ENCODE peak calls at places on chromosomes 4 and X, in four cellular contexts. One of them, this sample, is unnamed. For H3K4me1, the result is how much of the 10 kb centered on the place peaks cover.

GRCh38 chrX:103817502-103817901 is 14.6 kb downstream of the RAB9B start:
- DNase-seq in neuronal stem cell: peak
- DNase-seq in right cardiac atrium: no peak
- DNase-seq in tibial artery: no peak
- DNase-seq in this sample: no peak

GRCh38 chrX:154411981-154412340 is 622 bp downstream of the TAFAZZIN start:
- DNase-seq in right cardiac atrium: peak
- DNase-seq in tibial artery: peak
- DNase-seq in neuronal stem cell: no peak
- DNase-seq in this sample: peak

GRCh38 chr4:40160258-40160657 is 36.6 kb upstream of the RHOH start:
- DNase-seq in right cardiac atrium: no peak
- DNase-seq in tibial artery: no peak
- DNase-seq in neuronal stem cell: no peak
- DNase-seq in this sample: no peak

GRCh38 chr4:97074531-97074930 is 1068.7 kb downstream of the STPG2 start:
- DNase-seq in right cardiac atrium: no peak
- DNase-seq in neuronal stem cell: no peak
- DNase-seq in tibial artery: no peak
- DNase-seq in this sample: no peak

GRCh38 chrX:132388371-132388770 is 100.5 kb downstream of the MBNL3 start:
- DNase-seq in right cardiac atrium: no peak
- DNase-seq in neuronal stem cell: no peak
- DNase-seq in tibial artery: no peak
- DNase-seq in this sample: no peak

GRCh38 chr4:71304289-71304850 is 34.5 kb upstream of the SLC4A4 start:
- DNase-seq in tibial artery: no peak
- DNase-seq in right cardiac atrium: no peak
- DNase-seq in neuronal stem cell: no peak
- DNase-seq in this sample: no peak

GRCh38 chrX:14095702-14096101 is 66.0 kb upstream of the GEMIN8 start:
- DNase-seq in right cardiac atrium: peak
- DNase-seq in tibial artery: peak
- DNase-seq in neuronal stem cell: peak
- DNase-seq in this sample: peak

GRCh38 chr4:79042079-79042674 is 102.9 kb upstream of the PAQR3 start:
- DNase-seq in right cardiac atrium: no peak
- DNase-seq in tibial artery: no peak
- DNase-seq in neuronal stem cell: peak
- DNase-seq in this sample: no peak

GRCh38 chr4:33959519-33959918 is 2284.8 kb downstream of the ARAP2 start:
- DNase-seq in tibial artery: no peak
- DNase-seq in neuronal stem cell: no peak
- DNase-seq in right cardiac atrium: no peak
- DNase-seq in this sample: no peak

GRCh38 chrX:20374866-20375530 is 108.3 kb upstream of the RPS6KA3 start:
- DNase-seq in right cardiac atrium: no peak
- DNase-seq in tibial artery: no peak
- DNase-seq in neuronal stem cell: no peak
- DNase-seq in this sample: no peak

GRCh38 chrX:135489542-135489941 is 30.9 kb upstream of the INTS6L start:
- DNase-seq in tibial artery: no peak
- DNase-seq in neuronal stem cell: no peak
- DNase-seq in right cardiac atrium: no peak
- DNase-seq in this sample: no peak

GRCh38 chr4:148737071-148737470 is 294.9 kb upstream of the NR3C2 start:
- DNase-seq in right cardiac atrium: no peak
- DNase-seq in neuronal stem cell: no peak
- DNase-seq in tibial artery: no peak
- DNase-seq in this sample: no peak

GRCh38 chr4:185881427-185881826 is 69.4 kb upstream of the SORBS2 start:
- DNase-seq in neuronal stem cell: no peak
- DNase-seq in tibial artery: no peak
- DNase-seq in right cardiac atrium: no peak
- DNase-seq in this sample: no peak

GRCh38 chrX:119682019-119682989 is 10.7 kb downstream of the SEPTIN6 start:
- DNase-seq in right cardiac atrium: no peak
- DNase-seq in neuronal stem cell: no peak
- DNase-seq in tibial artery: no peak
- DNase-seq in this sample: no peak

GRCh38 chr4:118992149-118992548 is 103.5 kb downstream of the SYNPO2 start:
- DNase-seq in neuronal stem cell: no peak
- DNase-seq in tibial artery: no peak
- DNase-seq in right cardiac atrium: no peak
- DNase-seq in this sample: no peak

GRCh38 chr4:107037188-107037587 is 1.1 kb upstream of the DKK2 start:
- DNase-seq in neuronal stem cell: peak
- DNase-seq in right cardiac atrium: peak
- DNase-seq in tibial artery: peak
- DNase-seq in this sample: no peak

GRCh38 chr4:47002593-47002992 is 9.2 kb upstream of the GABRA4 start:
- DNase-seq in right cardiac atrium: no peak
- DNase-seq in tibial artery: no peak
- DNase-seq in neuronal stem cell: no peak
- DNase-seq in this sample: no peak

GRCh38 chr4:81919238-81919637 is 447.5 kb upstream of the RASGEF1B start:
- DNase-seq in tibial artery: no peak
- DNase-seq in neuronal stem cell: no peak
- DNase-seq in right cardiac atrium: no peak
- DNase-seq in this sample: no peak

GRCh38 chr4:110902500-110902899 is 279.6 kb upstream of the PITX2 start:
- DNase-seq in neuronal stem cell: no peak
- DNase-seq in tibial artery: no peak
- DNase-seq in right cardiac atrium: no peak
- DNase-seq in this sample: no peak

GRCh38 chr4:177699365-177700213 is 257.4 kb upstream of the AGA start:
- DNase-seq in tibial artery: no peak
- DNase-seq in neuronal stem cell: no peak
- DNase-seq in right cardiac atrium: no peak
- DNase-seq in this sample: no peak

GRCh38 chr4:7907142-7907541 is 32.5 kb downstream of the AFAP1 start:
- DNase-seq in right cardiac atrium: no peak
- DNase-seq in tibial artery: no peak
- DNase-seq in neuronal stem cell: no peak
- DNase-seq in this sample: no peak

GRCh38 chrX:110143454-110144210 is 140.7 kb downstream of the TMEM164 start:
- DNase-seq in tibial artery: peak
- DNase-seq in right cardiac atrium: peak
- DNase-seq in neuronal stem cell: no peak
- DNase-seq in this sample: no peak
- H3K27ac ChIP-seq in tibial artery: peak
- H3K27ac ChIP-seq in right cardiac atrium: peak
- H3K27ac ChIP-seq in neuronal stem cell: no peak
- H3K27ac ChIP-seq in this sample: peak

GRCh38 chr4:10090467-10091250 is 25.9 kb downstream of the WDR1 start:
- DNase-seq in right cardiac atrium: peak
- DNase-seq in neuronal stem cell: no peak
- DNase-seq in tibial artery: no peak
- DNase-seq in this sample: no peak
- H3K4me1 ChIP-seq in right cardiac atrium: under half
- H3K4me1 ChIP-seq in neuronal stem cell: under half
- H3K4me1 ChIP-seq in tibial artery: under half
- H3K4me1 ChIP-seq in this sample: under half

DNA sequence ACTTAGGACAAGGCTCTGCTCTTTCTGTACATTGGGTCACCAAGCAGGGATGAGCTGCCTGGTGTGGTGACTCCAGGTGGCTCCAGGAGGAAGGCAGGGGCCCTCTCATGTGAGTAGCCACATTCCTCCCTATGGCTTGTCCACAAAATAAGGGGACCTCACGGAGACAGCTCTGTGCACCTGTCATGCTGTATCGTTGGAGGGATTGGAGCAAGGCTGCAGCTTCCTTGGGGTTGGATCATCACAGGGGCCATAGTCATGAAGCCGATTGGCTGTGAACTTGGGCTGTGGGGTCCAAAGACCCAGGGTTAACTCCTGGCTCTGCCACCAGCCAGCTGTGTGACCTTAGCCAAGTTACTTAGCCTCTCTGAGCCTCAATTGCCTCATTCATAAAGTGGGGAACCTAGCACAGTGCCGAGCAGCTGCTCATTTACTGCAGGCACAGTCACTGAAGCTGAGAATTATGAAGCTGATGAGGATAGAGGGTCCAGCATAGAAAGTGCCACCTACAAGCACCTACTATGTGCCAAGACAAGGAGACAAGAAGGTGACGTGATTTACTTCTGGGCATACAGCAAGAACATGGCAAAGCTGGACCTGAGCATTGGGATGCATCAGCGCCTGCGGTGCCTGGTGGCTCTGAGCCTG is 11.8 kb upstream of the KIAA0232 start:
- DNase-seq in right cardiac atrium: no peak
- DNase-seq in neuronal stem cell: no peak
- DNase-seq in tibial artery: no peak
- DNase-seq in this sample: no peak
- H3K27ac ChIP-seq in right cardiac atrium: peak
- H3K27ac ChIP-seq in neuronal stem cell: no peak
- H3K27ac ChIP-seq in tibial artery: peak
- H3K27ac ChIP-seq in this sample: no peak

GRCh38 chr4:2484993-2485392 is 16.1 kb downstream of the RNF4 start:
- DNase-seq in neuronal stem cell: no peak
- DNase-seq in right cardiac atrium: peak
- DNase-seq in tibial artery: peak
- DNase-seq in this sample: peak

GRCh38 chr4:2489081-2489805 is 20.3 kb downstream of the RNF4 start:
- DNase-seq in right cardiac atrium: no peak
- DNase-seq in neuronal stem cell: no peak
- DNase-seq in tibial artery: no peak
- DNase-seq in this sample: no peak

GRCh38 chr4:2489841-2490552 is 21.1 kb downstream of the RNF4 start:
- DNase-seq in tibial artery: no peak
- DNase-seq in neuronal stem cell: no peak
- DNase-seq in right cardiac atrium: no peak
- DNase-seq in this sample: no peak

GRCh38 chr4:2486981-2487380 is 18.1 kb downstream of the RNF4 start:
- DNase-seq in right cardiac atrium: no peak
- DNase-seq in neuronal stem cell: no peak
- DNase-seq in tibial artery: no peak
- DNase-seq in this sample: no peak

DNA sequence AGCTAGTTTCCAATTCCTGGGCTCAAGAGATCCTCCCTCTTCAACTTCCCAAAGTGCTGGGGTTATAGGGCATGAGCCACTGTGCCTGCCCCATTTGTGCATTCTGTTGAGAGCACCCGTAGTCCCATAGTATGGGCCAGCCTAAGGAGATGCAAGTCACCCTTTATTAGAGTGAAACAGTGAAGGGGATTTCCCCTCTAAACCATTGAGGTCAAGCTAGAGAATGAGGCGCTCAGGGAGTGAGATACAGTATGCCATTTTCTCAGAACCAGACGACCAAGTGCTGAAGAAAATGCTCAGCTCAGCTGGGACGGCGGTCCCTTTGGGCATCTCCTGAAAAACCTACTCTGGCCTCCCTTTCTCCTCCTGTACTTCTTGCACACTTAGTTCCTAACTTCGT is 18.7 kb downstream of the RNF4 start:
- DNase-seq in right cardiac atrium: no peak
- DNase-seq in tibial artery: no peak
- DNase-seq in neuronal stem cell: no peak
- DNase-seq in this sample: no peak
- H3K4me1 ChIP-seq in right cardiac atrium: under half
- H3K4me1 ChIP-seq in tibial artery: under half
- H3K4me1 ChIP-seq in neuronal stem cell: under half
- H3K4me1 ChIP-seq in this sample: under half

This sample was measured in lung.